ENCODE peak calls at places on chromosomes 16 and 17, in six cellular contexts. One of them, this sample, is unnamed.

GRCh38 chr16:50644730-50645129 is 36.4 kb downstream of the SNX20 start:
- DNase-seq in AG09309: peak
- DNase-seq in omental fat pad: no peak
- DNase-seq in bronchial epithelial cell: peak
- DNase-seq in keratinocyte: no peak
- DNase-seq in neural crest cell: no peak
- DNase-seq in this sample: peak

GRCh38 chr16:15754821-15755534 is 101.8 kb downstream of the MYH11 start:
- DNase-seq in AG09309: no peak
- DNase-seq in omental fat pad: no peak
- DNase-seq in bronchial epithelial cell: peak
- DNase-seq in keratinocyte: peak
- DNase-seq in neural crest cell: no peak
- DNase-seq in this sample: no peak

GRCh38 chr17:64155751-64156544 is 26.0 kb upstream of the ERN1 start:
- DNase-seq in AG09309: no peak
- DNase-seq in omental fat pad: no peak
- DNase-seq in bronchial epithelial cell: no peak
- DNase-seq in keratinocyte: no peak
- DNase-seq in neural crest cell: no peak
- DNase-seq in this sample: no peak

GRCh38 chr17:78572277-78573205 is 4.7 kb downstream of the DNAH17 start:
- DNase-seq in AG09309: no peak
- DNase-seq in omental fat pad: no peak
- DNase-seq in bronchial epithelial cell: no peak
- DNase-seq in keratinocyte: no peak
- DNase-seq in neural crest cell: no peak
- DNase-seq in this sample: no peak

GRCh38 chr17:66290097-66290722 is 12.2 kb upstream of the PRKCA start:
- DNase-seq in AG09309: no peak
- DNase-seq in omental fat pad: no peak
- DNase-seq in bronchial epithelial cell: no peak
- DNase-seq in keratinocyte: no peak
- DNase-seq in neural crest cell: no peak
- DNase-seq in this sample: peak

GRCh38 chr17:67212231-67212630 is 32.8 kb downstream of the HELZ start:
- DNase-seq in AG09309: peak
- DNase-seq in omental fat pad: no peak
- DNase-seq in bronchial epithelial cell: no peak
- DNase-seq in keratinocyte: no peak
- DNase-seq in neural crest cell: no peak
- DNase-seq in this sample: no peak

GRCh38 chr16:87487361-87487924 is 5.4 kb downstream of the ZCCHC14 start:
- DNase-seq in AG09309: no peak
- DNase-seq in omental fat pad: no peak
- DNase-seq in bronchial epithelial cell: peak
- DNase-seq in keratinocyte: peak
- DNase-seq in neural crest cell: no peak
- DNase-seq in this sample: peak

GRCh38 chr16:87951550-87952538 is 610 bp downstream of the BANP start:
- DNase-seq in AG09309: no peak
- DNase-seq in omental fat pad: no peak
- DNase-seq in bronchial epithelial cell: no peak
- DNase-seq in keratinocyte: no peak
- DNase-seq in neural crest cell: no peak
- DNase-seq in this sample: peak

GRCh38 chr16:2474877-2475412 is at the start of gene TBC1D24:
- DNase-seq in AG09309: no peak
- DNase-seq in omental fat pad: peak
- DNase-seq in bronchial epithelial cell: peak
- DNase-seq in keratinocyte: no peak
- DNase-seq in neural crest cell: peak
- DNase-seq in this sample: peak

GRCh38 chr17:56185905-56186783 is 32.9 kb downstream of the ANKFN1 start:
- DNase-seq in AG09309: peak
- DNase-seq in omental fat pad: no peak
- DNase-seq in bronchial epithelial cell: no peak
- DNase-seq in keratinocyte: no peak
- DNase-seq in neural crest cell: no peak
- DNase-seq in this sample: peak

GRCh38 chr16:30350134-30350871 is 4.8 kb downstream of the CD2BP2 start:
- DNase-seq in AG09309: no peak
- DNase-seq in omental fat pad: no peak
- DNase-seq in bronchial epithelial cell: no peak
- DNase-seq in keratinocyte: no peak
- DNase-seq in neural crest cell: no peak
- DNase-seq in this sample: no peak

GRCh38 chr17:56592487-56593072 is 919 bp upstream of the NOG start:
- DNase-seq in AG09309: no peak
- DNase-seq in omental fat pad: no peak
- DNase-seq in bronchial epithelial cell: no peak
- DNase-seq in keratinocyte: no peak
- DNase-seq in neural crest cell: peak
- DNase-seq in this sample: peak

GRCh38 chr17:12422632-12423031 is 243.1 kb upstream of the MYOCD start:
- DNase-seq in AG09309: no peak
- DNase-seq in omental fat pad: no peak
- DNase-seq in bronchial epithelial cell: no peak
- DNase-seq in keratinocyte: no peak
- DNase-seq in neural crest cell: no peak
- DNase-seq in this sample: no peak
- TF ChIP-seq CTCF in AG09309: no peak
- TF ChIP-seq CTCF in omental fat pad: no peak
- TF ChIP-seq CTCF in bronchial epithelial cell: no peak
- TF ChIP-seq CTCF in keratinocyte: no peak
- TF ChIP-seq CTCF in neural crest cell: no peak
- TF ChIP-seq CTCF in this sample: no peak

GRCh38 chr16:10876799-10877341 is at the start of gene CIITA:
- DNase-seq in AG09309: peak
- DNase-seq in omental fat pad: peak
- DNase-seq in bronchial epithelial cell: peak
- DNase-seq in keratinocyte: peak
- DNase-seq in neural crest cell: no peak
- DNase-seq in this sample: peak

GRCh38 chr16:10878644-10879498 is 1.9 kb downstream of the CIITA start:
- DNase-seq in AG09309: no peak
- DNase-seq in omental fat pad: peak
- DNase-seq in bronchial epithelial cell: peak
- DNase-seq in keratinocyte: no peak
- DNase-seq in neural crest cell: no peak
- DNase-seq in this sample: peak

GRCh38 chr16:10878328-10878643 is 1.3 kb downstream of the CIITA start:
- DNase-seq in AG09309: no peak
- DNase-seq in omental fat pad: no peak
- DNase-seq in bronchial epithelial cell: no peak
- DNase-seq in keratinocyte: no peak
- DNase-seq in neural crest cell: no peak
- DNase-seq in this sample: no peak

GRCh38 chr16:10876305-10876704 is 697 bp upstream of the CIITA start:
- DNase-seq in AG09309: no peak
- DNase-seq in omental fat pad: no peak
- DNase-seq in bronchial epithelial cell: no peak
- DNase-seq in keratinocyte: no peak
- DNase-seq in neural crest cell: no peak
- DNase-seq in this sample: no peak

DNA sequence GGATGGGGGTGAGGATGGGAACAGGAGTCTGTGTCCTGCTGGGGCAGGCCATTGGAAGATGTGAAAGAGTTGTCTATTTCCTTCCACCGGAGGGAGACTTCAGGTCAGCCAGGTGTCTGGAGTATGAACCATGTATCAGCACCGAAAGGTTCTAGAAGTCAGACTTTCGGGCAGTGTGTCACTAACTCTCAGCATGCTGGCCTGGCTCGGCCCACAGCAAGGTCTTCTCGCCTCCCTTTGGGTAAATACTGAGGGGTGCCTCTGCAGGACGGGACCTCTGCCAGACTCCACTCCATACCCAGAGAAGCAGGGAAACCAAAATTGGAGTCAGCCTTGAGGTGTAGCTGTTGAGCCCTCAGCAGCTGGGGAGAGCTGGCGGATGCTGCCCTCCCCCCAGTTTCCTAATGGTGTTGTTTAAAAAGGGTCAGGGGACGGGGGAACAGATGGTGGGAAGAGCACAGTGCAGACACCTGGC is 507 bp downstream of the CIITA start:
- DNase-seq in AG09309: no peak
- DNase-seq in omental fat pad: no peak
- DNase-seq in bronchial epithelial cell: no peak
- DNase-seq in keratinocyte: no peak
- DNase-seq in neural crest cell: no peak
- DNase-seq in this sample: no peak
- TF ChIP-seq CTCF in AG09309: no peak
- TF ChIP-seq CTCF in omental fat pad: no peak
- TF ChIP-seq CTCF in bronchial epithelial cell: no peak
- TF ChIP-seq CTCF in keratinocyte: no peak
- TF ChIP-seq CTCF in neural crest cell: no peak
- TF ChIP-seq CTCF in this sample: no peak

GRCh38 chr17:65196617-65197016 is 59.4 kb downstream of the RGS9 start:
- DNase-seq in AG09309: no peak
- DNase-seq in omental fat pad: no peak
- DNase-seq in bronchial epithelial cell: no peak
- DNase-seq in keratinocyte: no peak
- DNase-seq in neural crest cell: no peak
- DNase-seq in this sample: no peak
- TF ChIP-seq CTCF in AG09309: no peak
- TF ChIP-seq CTCF in omental fat pad: no peak
- TF ChIP-seq CTCF in bronchial epithelial cell: no peak
- TF ChIP-seq CTCF in keratinocyte: no peak
- TF ChIP-seq CTCF in neural crest cell: no peak
- TF ChIP-seq CTCF in this sample: no peak

GRCh38 chr16:64008131-64008530 is 1113.7 kb downstream of the CDH11 start:
- DNase-seq in AG09309: no peak
- DNase-seq in omental fat pad: no peak
- DNase-seq in bronchial epithelial cell: no peak
- DNase-seq in keratinocyte: no peak
- DNase-seq in neural crest cell: no peak
- DNase-seq in this sample: no peak
- TF ChIP-seq CTCF in AG09309: peak
- TF ChIP-seq CTCF in omental fat pad: no peak
- TF ChIP-seq CTCF in bronchial epithelial cell: no peak
- TF ChIP-seq CTCF in keratinocyte: no peak
- TF ChIP-seq CTCF in neural crest cell: no peak
- TF ChIP-seq CTCF in this sample: no peak